ENCODE peak calls at places on chromosomes 13 and 19, in seven cellular contexts. G is NCI-H1694, U is NCI-H345, N is left cardiac atrium, B is HFFc6, A is amniotic stem cell, S is H9. O is an unnamed sample.

GRCh38 chr13:40145139-40145538 is 489.7 kb downstream of the COG6 start:
- DNase-seq in G (no peak), U (no peak), N (no peak), B (no peak), A (no peak), S (no peak), O (no peak)

GRCh38 chr19:19537321-19538048 is 580 bp upstream of the CILP2 start:
- DNase-seq in G (no peak), U (no peak), N (no peak), B (no peak), A (no peak), S (peak), O (no peak)

GRCh38 chr19:3094638-3095374 is 644 bp downstream of the GNA11 start:
- DNase-seq in G (no peak), U (no peak), N (no peak), B (peak), A (no peak), S (no peak), O (no peak)

GRCh38 chr19:34308381-34309367 is 54.3 kb downstream of the GARRE1 start:
- DNase-seq in G (no peak), U (no peak), N (no peak), B (no peak), A (no peak), S (no peak), O (no peak)

GRCh38 chr19:1113278-1113985 is 9.6 kb downstream of the GPX4 start:
- DNase-seq in G (peak), U (peak), N (peak), B (peak), A (peak), S (peak), O (peak)

GRCh38 chr13:63629591-63629990 is 2213.9 kb upstream of the PCDH20 start:
- DNase-seq in G (no peak), U (no peak), N (no peak), B (no peak), A (no peak), S (no peak), O (no peak)

GRCh38 chr13:80359459-80360297 is 18.8 kb upstream of the SPRY2 start:
- DNase-seq in G (no peak), U (peak), N (no peak), B (no peak), A (no peak), S (peak), O (no peak)

GRCh38 chr19:38004505-38005223 is 97.7 kb downstream of the SIPA1L3 start:
- DNase-seq in G (peak), U (peak), N (peak), B (peak), A (peak), S (peak), O (peak)